ENCODE peak calls at places on chromosomes 3 and 15, in five cellular contexts. P is nephron progenitor cell; B is amniotic epithelial cell; Z is T-helper 2 cell treated with Interferon-gamma antibody and Interleukin-4, amounts not matched to agents 5 μg/mL and 100 μg/mL, for 36 hours; Q is Calu3. H is an unnamed sample.

GRCh38 chr3:16060358-16060852 is 114.1 kb upstream of the GALNT15 start:
- DNase-seq in P (no peak), B (peak), Z (no peak), Q (peak), H (no peak)

GRCh38 chr3:120284702-120285507 is at the start of gene GPR156:
- DNase-seq in P (peak), B (no peak), Z (no peak), Q (peak), H (no peak)

GRCh38 chr3:37813403-37813802 is 48.3 kb upstream of the CTDSPL start:
- DNase-seq in P (no peak), B (no peak), Z (no peak), Q (no peak), H (no peak)

GRCh38 chr15:92149029-92149428 is 244.7 kb upstream of the ST8SIA2 start:
- DNase-seq in P (no peak), B (no peak), Z (no peak), Q (no peak), H (no peak)

GRCh38 chr3:127208483-127209100 is 15.7 kb downstream of the PRR23E start:
- DNase-seq in P (no peak), B (no peak), Z (peak), Q (no peak), H (no peak)

GRCh38 chr3:72247645-72248388 is 462.9 kb upstream of the PROK2 start:
- DNase-seq in P (no peak), B (no peak), Z (no peak), Q (no peak), H (no peak)

GRCh38 chr3:189899186-189899585 is 221.5 kb downstream of the P3H2 start:
- DNase-seq in P (no peak), B (no peak), Z (no peak), Q (no peak), H (no peak)

GRCh38 chr3:176415896-176416295 is 781.4 kb downstream of the TBL1XR1 start:
- DNase-seq in P (no peak), B (no peak), Z (no peak), Q (no peak), H (no peak)

GRCh38 chr3:3196148-3196861 is 16.8 kb upstream of the CRBN start:
- DNase-seq in P (peak), B (no peak), Z (no peak), Q (peak), H (no peak)

GRCh38 chr15:66400351-66400774 is 13.7 kb downstream of the MAP2K1 start:
- DNase-seq in P (no peak), B (peak), Z (no peak), Q (no peak), H (no peak)

GRCh38 chr15:90664650-90665287 is 52.4 kb upstream of the BLM start:
- DNase-seq in P (no peak), B (no peak), Z (no peak), Q (no peak), H (no peak)

GRCh38 chr3:30596161-30596560 is 10.2 kb upstream of the TGFBR2 start:
- DNase-seq in P (no peak), B (no peak), Z (no peak), Q (no peak), H (no peak)

H was measured in central memory CD4-positive, alpha-beta T cell.